ENCODE peak calls at places on chromosomes 12 and 14, in nine cellular contexts. O is RWPE1; F is activated naive CD4-positive, alpha-beta T cell treated with anti-CD3 and anti-CD28 coated beads, Interleukin-2, amount 50 U/mL, for 16 hours; S is left colon; K is stimulated activated CD4-positive, alpha-beta T cell treated with anti-CD3 and anti-CD28 coated beads, Interleukin-15, amount 100 ng/mL, for 48 hours; N is EL; A is HEK293T; X is activated CD4-positive, alpha-beta memory T cell treated with anti-CD3 and anti-CD28 coated beads for 36 hours; G is mesenteric fat pad. Y is an unnamed sample.

GRCh38 chr12:110741371-110741770 is 1.3 kb downstream of the PPP1CC start:
- DNase-seq in K (no peak), S (no peak), O (no peak), F (no peak), G (no peak), N (peak; percentile 23), A (no peak), X (peak; percentile 53), Y (no peak)

GRCh38 chr12:75850751-75851462 is 180.7 kb downstream of the PHLDA1 start:
- DNase-seq in S (peak; percentile 30), O (peak; percentile 57), A (no peak), F (no peak), K (no peak), X (no peak), N (peak; percentile 86), G (no peak), Y (peak; percentile 16)

GRCh38 chr12:108065061-108065460 is 64.0 kb upstream of the WSCD2 start:
- DNase-seq in K (no peak), F (no peak), S (no peak), A (no peak), G (no peak), O (no peak), N (no peak), X (no peak), Y (no peak)

GRCh38 chr14:29925106-29925722 is 2.4 kb downstream of the PRKD1 start:
- DNase-seq in A (no peak), X (no peak), K (no peak), G (no peak), O (no peak), N (peak; percentile 80), S (no peak), F (no peak), Y (peak; percentile 67)

GRCh38 chr14:98692832-98693231 is 579.2 kb downstream of the BCL11B start:
- DNase-seq in X (peak; percentile 64), S (no peak), K (peak; percentile 21), O (no peak), N (no peak), A (no peak), F (no peak), G (no peak), Y (no peak)

GRCh38 chr14:77043177-77043983 is 14.9 kb upstream of the IRF2BPL start:
- DNase-seq in F (peak; percentile 49), N (peak; percentile 86), K (peak; percentile 45), A (no peak), S (peak; percentile 42), G (no peak), X (peak; percentile 80), O (peak; percentile 53), Y (no peak)

GRCh38 chr14:56137842-56138241 is 19.6 kb downstream of the PELI2 start:
- DNase-seq in G (no peak), F (no peak), A (no peak), X (no peak), K (no peak), S (no peak), O (no peak), N (no peak), Y (no peak)

GRCh38 chr12:102879144-102879763 is 37.8 kb downstream of the PAH start:
- DNase-seq in G (no peak), N (peak; percentile 85), O (peak; percentile 64), A (peak; percentile 52), K (peak; percentile 2), F (no peak), X (peak; percentile 47), S (no peak), Y (peak; percentile 26)

GRCh38 chr12:55742719-55743130 is at the start of gene GDF11:
- DNase-seq in S (peak; percentile 70), G (peak; percentile 90), K (peak; percentile 71), A (peak; percentile 72), F (peak; percentile 76), X (peak; percentile 83), O (peak; percentile 80), N (peak; percentile 82), Y (peak; percentile 92)

GRCh38 chr14:24911324-24912095 is 138.4 kb downstream of the STXBP6 start:
- DNase-seq in X (no peak), S (peak; percentile 29), G (no peak), A (no peak), F (no peak), O (no peak), N (peak; percentile 77), K (no peak), Y (peak; percentile 51)

GRCh38 chr12:64746663-64747062 is 12.5 kb downstream of the GNS start:
- DNase-seq in O (no peak), X (no peak), A (no peak), N (peak; percentile 38), G (no peak), K (no peak), S (no peak), F (no peak), Y (no peak)

GRCh38 chr12:71240941-71241340 is 83.1 kb upstream of the TSPAN8 start:
- DNase-seq in S (no peak), N (no peak), A (no peak), X (no peak), O (no peak), F (no peak), G (no peak), K (no peak), Y (no peak)

GRCh38 chr12:113381237-113381636 is 22.4 kb downstream of the SDS start:
- DNase-seq in F (no peak), X (no peak), K (no peak), N (no peak), S (no peak), A (no peak), G (no peak), O (no peak), Y (no peak)

GRCh38 chr12:12333980-12334709 is 15.9 kb downstream of the MANSC1 start:
- DNase-seq in X (peak; percentile 77), N (peak; percentile 61), A (peak; percentile 77), S (peak; percentile 55), F (peak; percentile 59), O (no peak), K (peak; percentile 61), G (no peak), Y (peak; percentile 68)

GRCh38 chr12:131209082-131210070 is 255.7 kb downstream of the ADGRD1 start:
- DNase-seq in G (peak; percentile 77), O (no peak), A (no peak), X (peak; percentile 37), F (no peak), N (no peak), S (no peak), K (no peak), Y (no peak)

GRCh38 chr14:99564903-99565259 is 39.1 kb downstream of the CCDC85C start:
- DNase-seq in G (no peak), K (no peak), X (no peak), O (no peak), A (no peak), F (no peak), S (no peak), N (no peak), Y (no peak)

GRCh38 chr12:103677341-103677740 is 90.3 kb downstream of the STAB2 start:
- DNase-seq in A (no peak), N (no peak), K (no peak), X (no peak), F (no peak), S (peak; percentile 72), O (no peak), G (no peak), Y (no peak)

GRCh38 chr12:11855993-11856374 is 206.5 kb downstream of the ETV6 start:
- DNase-seq in A (no peak), X (no peak), F (no peak), N (no peak), S (no peak), O (no peak), K (no peak), G (no peak), Y (no peak)

GRCh38 chr12:40156031-40156764 is 50.3 kb upstream of the SLC2A13 start:
- DNase-seq in N (no peak), K (no peak), A (no peak), O (no peak), X (no peak), S (no peak), F (no peak), G (no peak), Y (no peak)

Y was measured in AG08396.